ENCODE peak calls at places on chromosomes 11 and 22, in ten cellular contexts. C is transverse colon, S is esophagus muscularis mucosa, D is HepG2, Z is stomach, B is A549, T is upper lobe of left lung, E is sigmoid colon, L is ovary, A is SK-N-SH. K is an unnamed sample. For H3K4me1, the result is how much of the 10 kb centered on the place peaks cover.

GRCh38 chr22:44445731-44446130 is 52.3 kb downstream of the RTL6 start:
- DNase-seq in B (no peak), L (no peak), Z (no peak), C (no peak), S (no peak), E (peak), T (peak), A (no peak), D (no peak), K (no peak)

GRCh38 chr22:20571531-20572007 is 64.2 kb downstream of the MED15 start:
- DNase-seq in C (peak), Z (peak), L (no peak), S (no peak), D (peak), T (no peak), A (peak), E (no peak), B (peak), K (no peak)

GRCh38 chr11:68469122-68469521 is 8.6 kb downstream of the PPP6R3 start:
- DNase-seq in B (no peak), E (no peak), L (no peak), S (no peak), T (no peak), C (no peak), A (no peak), Z (no peak), D (peak), K (no peak)

GRCh38 chr11:92753161-92753560 is 216.3 kb upstream of the MTNR1B start:
- DNase-seq in D (no peak), T (no peak), C (no peak), A (no peak), B (no peak), L (no peak), S (no peak), E (no peak), Z (no peak), K (no peak)

GRCh38 chr11:57566035-57566504 is 1.4 kb downstream of the UBE2L6 start:
- DNase-seq in C (peak), L (no peak), T (peak), A (no peak), E (no peak), D (peak), B (no peak), Z (peak), S (no peak), K (peak)

GRCh38 chr11:44905131-44905866 is 45.4 kb downstream of the TP53I11 start:
- DNase-seq in C (no peak), L (no peak), D (no peak), B (no peak), S (no peak), A (no peak), Z (no peak), T (no peak), E (no peak), K (no peak)

GRCh38 chr22:42519544-42520237 is at the start of gene RRP7A:
- DNase-seq in T (peak), D (peak), A (peak), B (peak), E (peak), Z (peak), C (peak), L (peak), S (peak), K (peak)

GRCh38 chr11:97136067-97136466 is 746.3 kb downstream of the JRKL start:
- DNase-seq in C (no peak), D (no peak), B (no peak), A (no peak), T (no peak), L (no peak), E (no peak), S (no peak), Z (no peak), K (no peak)

GRCh38 chr22:23715811-23716355 is 25.1 kb downstream of the RGL4 start:
- DNase-seq in C (no peak), D (no peak), L (peak), A (no peak), B (no peak), S (no peak), E (no peak), Z (no peak), T (no peak), K (no peak)

GRCh38 chr11:125688066-125688465 is 7.4 kb upstream of the ACRV1 start:
- DNase-seq in B (no peak), T (no peak), S (peak), A (no peak), E (no peak), D (no peak), Z (no peak), C (no peak), L (no peak), K (no peak)

GRCh38 chr11:47130541-47130940 is 46.1 kb downstream of the ARFGAP2 start:
- DNase-seq in C (no peak), D (no peak), E (peak), B (no peak), S (no peak), T (no peak), A (no peak), Z (no peak), L (no peak), K (peak)

GRCh38 chr11:67118059-67118766 is 850 bp upstream of the KDM2A start:
- DNase-seq in Z (peak), S (no peak), C (peak), L (no peak), B (peak), E (peak), D (no peak), A (peak), T (peak), K (no peak)

GRCh38 chr11:100719809-100720221 is 32.7 kb downstream of the ARHGAP42 start:
- DNase-seq in B (peak), A (no peak), T (no peak), S (no peak), D (no peak), C (peak), E (no peak), Z (peak), L (peak), K (peak)

GRCh38 chr11:10908215-10908990 is 50.5 kb upstream of the ZBED5 start:
- DNase-seq in T (no peak), E (no peak), S (no peak), A (no peak), L (no peak), Z (no peak), C (no peak), B (no peak), D (no peak), K (no peak)

GRCh38 chr11:67545280-67545679 is 22.0 kb upstream of the CABP2 start:
- DNase-seq in S (no peak), B (no peak), L (no peak), E (no peak), A (no peak), D (peak), T (no peak), Z (peak), C (peak), K (no peak)

GRCh38 chr11:76602431-76602861 is 68.1 kb downstream of the LRRC32 start:
- DNase-seq in S (peak), L (peak), B (no peak), A (peak), D (no peak), E (no peak), T (peak), Z (no peak), C (peak), K (no peak)

GRCh38 chr11:47259178-47259977 is 1.6 kb downstream of the NR1H3 start:
- DNase-seq in L (no peak), A (peak), S (no peak), D (peak), E (no peak), Z (peak), T (peak), C (peak), B (peak), K (no peak)

GRCh38 chr11:77046060-77046501 is 11.9 kb downstream of the B3GNT6 start:
- DNase-seq in E (peak), B (peak), L (peak), S (no peak), D (no peak), A (peak), T (peak), Z (peak), C (peak), K (no peak)

GRCh38 chr11:94132823-94133408 is 4.3 kb downstream of the PANX1 start:
- DNase-seq in A (no peak), Z (no peak), T (no peak), C (no peak), L (no peak), D (no peak), B (no peak), E (no peak), S (no peak), K (no peak)

GRCh38 chr22:48488611-48489456 is 1338.8 kb downstream of the BRD1 start:
- DNase-seq in D (no peak), L (peak), A (peak), S (no peak), C (no peak), T (no peak), Z (no peak), E (peak), B (no peak), K (no peak)

GRCh38 chr22:41288245-41288946 is 2.4 kb upstream of the RANGAP1 start:
- DNase-seq in C (peak), E (peak), S (no peak), Z (peak), A (no peak), B (peak), D (peak), L (no peak), T (peak), K (no peak)

GRCh38 chr11:2592559-2593392 is 107.0 kb downstream of the KCNQ1OT1 start:
- DNase-seq in D (no peak), B (no peak), L (no peak), S (peak), A (no peak), T (no peak), Z (no peak), E (no peak), C (no peak), K (no peak)

GRCh38 chr11:102343789-102344188 is 3.2 kb upstream of the BIRC2 start:
- DNase-seq in C (no peak), Z (no peak), S (no peak), D (no peak), B (no peak), A (no peak), L (no peak), T (no peak), E (no peak), K (no peak)

GRCh38 chr11:94924074-94925031 is 49.0 kb downstream of the CWC15 start:
- DNase-seq in E (no peak), L (no peak), D (no peak), B (no peak), S (peak), T (no peak), A (peak), C (no peak), Z (no peak), K (no peak)

GRCh38 chr22:27004434-27004833 is 347.0 kb downstream of the MIAT start:
- DNase-seq in S (no peak), L (no peak), B (no peak), D (no peak), Z (no peak), C (no peak), A (no peak), E (no peak), T (no peak), K (no peak)

GRCh38 chr22:39138357-39138997 is 14.0 kb downstream of the CBX7 start:
- DNase-seq in B (no peak), L (no peak), E (peak), Z (no peak), D (no peak), C (no peak), A (no peak), S (no peak), T (no peak), K (no peak)

DNA sequence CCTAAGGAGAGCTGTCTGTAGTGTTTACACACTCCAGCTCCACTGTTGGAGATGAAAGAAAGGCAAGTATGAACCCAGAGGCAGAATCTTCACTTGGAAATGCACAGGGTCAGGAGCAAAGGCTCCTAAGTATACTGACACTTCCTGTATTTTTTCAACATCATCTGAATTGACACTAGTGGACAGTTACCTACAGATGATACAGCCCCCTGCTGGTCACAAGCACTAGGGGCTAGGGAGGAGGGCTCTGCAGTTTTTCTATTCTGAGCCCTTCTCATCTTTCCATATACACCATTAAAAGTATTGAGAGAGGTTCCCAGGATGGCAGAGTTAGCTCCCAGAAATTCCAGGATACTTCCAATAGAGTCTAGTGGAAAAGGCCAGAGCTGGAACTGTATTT is 290.3 kb upstream of the API5 start:
- DNase-seq in E (no peak), L (no peak), A (peak), D (peak), C (no peak), B (no peak), S (no peak), Z (no peak), T (no peak), K (no peak)
- TF ChIP-seq CTCF in E (no peak), L (no peak), A (no peak), D (peak), C (no peak), B (no peak), S (no peak), Z (no peak), T (no peak), K (no peak)

GRCh38 chr11:61716478-61717285 is 35.8 kb upstream of the MYRF start:
- DNase-seq in A (no peak), C (no peak), T (no peak), L (no peak), E (no peak), D (no peak), B (no peak), Z (no peak), S (no peak), K (no peak)

GRCh38 chr11:61715877-61716276 is 35.7 kb downstream of the DAGLA start:
- DNase-seq in E (no peak), C (no peak), B (no peak), D (no peak), L (no peak), A (no peak), T (no peak), Z (no peak), S (no peak), K (no peak)

GRCh38 chr11:61713464-61713863 is 33.3 kb downstream of the DAGLA start:
- DNase-seq in A (no peak), B (no peak), C (no peak), E (no peak), S (no peak), T (no peak), L (no peak), Z (no peak), D (no peak), K (no peak)

GRCh38 chr11:61714316-61714715 is 34.1 kb downstream of the DAGLA start:
- DNase-seq in A (no peak), T (no peak), S (no peak), L (no peak), E (no peak), C (no peak), B (no peak), Z (no peak), D (no peak), K (no peak)

GRCh38 chr11:61714916-61715315 is 34.7 kb downstream of the DAGLA start:
- DNase-seq in E (no peak), S (no peak), C (no peak), A (no peak), L (no peak), T (no peak), D (no peak), Z (no peak), B (no peak), K (no peak)
- H3K4me1 ChIP-seq in E (under half), S (under half), C (under half), A (under half), L (under half), T (under half), D (under half), Z (under half), B (under half), K (under half)

DNA sequence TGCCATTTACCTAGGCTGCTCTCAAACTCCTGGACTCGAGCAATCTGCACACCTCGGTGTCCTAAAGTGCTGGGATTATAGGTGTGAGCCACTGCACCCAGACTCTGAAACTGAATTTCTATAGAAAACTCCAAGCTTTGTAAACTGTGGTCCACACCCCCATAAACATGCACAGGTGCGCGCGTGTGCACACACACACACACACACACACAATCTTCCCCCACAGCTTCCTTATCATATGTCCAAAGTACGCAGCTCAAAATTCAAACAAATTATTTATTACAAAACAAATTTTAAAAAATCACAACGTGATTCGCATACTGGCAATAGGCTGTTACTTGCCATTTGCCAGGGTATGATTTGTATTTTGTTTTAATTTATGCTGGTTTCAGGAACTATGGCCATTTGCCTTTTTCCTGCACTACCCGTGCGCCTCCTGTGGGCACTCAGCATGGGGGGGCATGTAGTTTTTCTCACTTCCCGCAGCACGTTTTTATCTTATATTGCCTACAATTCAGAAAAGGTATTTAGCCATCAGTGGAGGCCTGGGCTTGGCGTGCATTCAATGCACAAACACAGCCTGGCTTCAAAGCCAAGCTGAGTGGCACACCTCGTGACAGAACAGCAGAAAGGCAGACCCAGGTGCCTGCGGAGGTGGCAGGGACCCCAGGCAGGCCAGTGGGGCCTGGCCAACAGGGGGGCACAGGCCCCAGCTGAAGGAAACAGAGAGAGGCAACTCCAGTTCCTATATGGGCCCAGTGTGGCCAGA is 10.8 kb upstream of the SNX32 start:
- DNase-seq in L (no peak), S (no peak), T (no peak), A (no peak), B (no peak), D (no peak), Z (peak), E (no peak), C (peak), K (no peak)
- TF ChIP-seq EP300 in L (no peak), S (no peak), T (no peak), A (no peak), B (no peak), D (no peak), Z (no peak), E (no peak), C (no peak), K (no peak)

GRCh38 chr11:89405629-89406028 is 85.5 kb downstream of the NOX4 start:
- DNase-seq in L (no peak), E (no peak), T (no peak), B (no peak), D (no peak), Z (no peak), S (no peak), A (no peak), C (no peak), K (no peak)
- TF ChIP-seq CTCF in L (no peak), E (no peak), T (no peak), B (no peak), D (no peak), Z (no peak), S (no peak), A (peak), C (no peak), K (no peak)

GRCh38 chr22:28900379-28900778 is 17.0 kb downstream of the ZNRF3 start:
- DNase-seq in A (no peak), Z (no peak), D (no peak), B (no peak), T (no peak), E (peak), S (no peak), C (no peak), L (no peak), K (no peak)
- H3K4me1 ChIP-seq in A (under half), Z (under half), D (half or more), B (under half), T (under half), E (half or more), S (half or more), C (half or more), L (under half), K (under half)